ENCODE peak calls at places on chromosomes 12 and 14, in five cellular contexts. O, V, N, A and F are unnamed samples.

GRCh38 chr12:111585619-111586135 is 13.4 kb downstream of the ATXN2 start:
- DNase-seq in O (no peak), V (no peak), A (no peak), N (no peak), F (peak; percentile 29)

GRCh38 chr14:105532735-105533141 is 6.4 kb downstream of the TMEM121 start:
- DNase-seq in O (no peak), V (peak; percentile 51), N (peak; percentile 62), A (no peak), F (peak; percentile 57)

GRCh38 chr12:12273291-12273957 is 6.6 kb upstream of the LRP6 start:
- DNase-seq in V (no peak), N (no peak), O (peak; percentile 36), A (no peak), F (no peak)

GRCh38 chr14:104429291-104429861 is 150.2 kb upstream of the C14orf180 start:
- DNase-seq in V (no peak), O (no peak), N (peak; percentile 41), A (no peak), F (no peak)

GRCh38 chr12:111807232-111807631 is 34.8 kb upstream of the MAPKAPK5 start:
- DNase-seq in N (no peak), A (no peak), V (no peak), O (no peak), F (no peak)

GRCh38 chr12:44457465-44457864 is 418.6 kb downstream of the NELL2 start:
- DNase-seq in V (no peak), O (no peak), N (no peak), A (no peak), F (no peak)

GRCh38 chr12:108173892-108174291 is 44.8 kb downstream of the WSCD2 start:
- DNase-seq in A (no peak), V (no peak), N (no peak), O (no peak), F (no peak)

GRCh38 chr14:98008381-98009113 is 1211.4 kb downstream of the VRK1 start:
- DNase-seq in O (no peak), N (no peak), V (no peak), A (no peak), F (no peak)

GRCh38 chr14:90721619-90722305 is 94.5 kb downstream of the TTC7B start:
- DNase-seq in N (no peak), V (no peak), A (no peak), O (peak; percentile 68), F (no peak)

GRCh38 chr12:68638171-68638570 is 27.5 kb downstream of the RAP1B start:
- DNase-seq in A (no peak), V (no peak), O (no peak), N (no peak), F (no peak)

GRCh38 chr12:3313655-3314305 is 177.2 kb upstream of the PRMT8 start:
- DNase-seq in V (peak; percentile 55), N (peak; percentile 64), A (no peak), O (peak; percentile 20), F (peak; percentile 22)

GRCh38 chr14:79825046-79825521 is 386.2 kb downstream of the DIO2 start:
- DNase-seq in A (no peak), N (no peak), V (no peak), O (peak; percentile 52), F (no peak)

GRCh38 chr12:55666508-55666907 is 29.8 kb downstream of the OR10P1 start:
- DNase-seq in N (no peak), V (no peak), A (no peak), O (no peak), F (no peak)

GRCh38 chr12:38144049-38144448 is 172.5 kb upstream of the ALG10B start:
- DNase-seq in O (no peak), N (no peak), V (no peak), A (no peak), F (no peak)

GRCh38 chr14:100297320-100298300 is 8.6 kb downstream of the SLC25A29 start:
- DNase-seq in A (peak; percentile 35), O (peak; percentile 88), N (peak; percentile 30), V (no peak), F (peak; percentile 33)

GRCh38 chr12:19131020-19131431 is 1.5 kb downstream of the PLEKHA5 start:
- DNase-seq in A (no peak), N (peak; percentile 35), V (peak; percentile 33), O (peak; percentile 60), F (no peak)

GRCh38 chr12:67069451-67070306 is 199.5 kb upstream of the CAND1 start:
- DNase-seq in V (peak; percentile 52), A (no peak), N (peak; percentile 64), O (no peak), F (no peak)

GRCh38 chr14:62269204-62269603 is 507.0 kb downstream of the SNAPC1 start:
- DNase-seq in O (peak; percentile 25), V (no peak), A (no peak), N (no peak), F (no peak)

GRCh38 chr12:20527396-20528154 is 159.2 kb downstream of the PDE3A start:
- DNase-seq in N (no peak), O (peak; percentile 90), A (no peak), V (peak; percentile 96), F (no peak)

GRCh38 chr12:166425-167091 is 47.4 kb downstream of the SLC6A12 start:
- DNase-seq in N (no peak), A (no peak), V (no peak), O (no peak), F (no peak)

GRCh38 chr12:68564166-68564565 is 46.5 kb upstream of the RAP1B start:
- DNase-seq in O (no peak), N (no peak), A (no peak), V (no peak), F (no peak)

GRCh38 chr12:53064613-53065415 is 14.4 kb downstream of the SPRYD3 start:
- DNase-seq in V (no peak), A (no peak), O (no peak), N (no peak), F (no peak)

GRCh38 chr12:127963926-127964325 is 303.0 kb upstream of the TMEM132C start:
- DNase-seq in V (no peak), A (no peak), N (no peak), O (no peak), F (no peak)

GRCh38 chr12:3753549-3754284 is 808 bp upstream of the CRACR2A start:
- DNase-seq in V (no peak), O (no peak), A (no peak), N (no peak), F (no peak)

GRCh38 chr12:131235871-131236271 is 282.2 kb downstream of the ADGRD1 start:
- DNase-seq in O (no peak), A (no peak), V (no peak), N (no peak), F (no peak)
- TF ChIP-seq RCOR1 in O (no peak), A (no peak), V (no peak), N (no peak), F (no peak)

DNA sequence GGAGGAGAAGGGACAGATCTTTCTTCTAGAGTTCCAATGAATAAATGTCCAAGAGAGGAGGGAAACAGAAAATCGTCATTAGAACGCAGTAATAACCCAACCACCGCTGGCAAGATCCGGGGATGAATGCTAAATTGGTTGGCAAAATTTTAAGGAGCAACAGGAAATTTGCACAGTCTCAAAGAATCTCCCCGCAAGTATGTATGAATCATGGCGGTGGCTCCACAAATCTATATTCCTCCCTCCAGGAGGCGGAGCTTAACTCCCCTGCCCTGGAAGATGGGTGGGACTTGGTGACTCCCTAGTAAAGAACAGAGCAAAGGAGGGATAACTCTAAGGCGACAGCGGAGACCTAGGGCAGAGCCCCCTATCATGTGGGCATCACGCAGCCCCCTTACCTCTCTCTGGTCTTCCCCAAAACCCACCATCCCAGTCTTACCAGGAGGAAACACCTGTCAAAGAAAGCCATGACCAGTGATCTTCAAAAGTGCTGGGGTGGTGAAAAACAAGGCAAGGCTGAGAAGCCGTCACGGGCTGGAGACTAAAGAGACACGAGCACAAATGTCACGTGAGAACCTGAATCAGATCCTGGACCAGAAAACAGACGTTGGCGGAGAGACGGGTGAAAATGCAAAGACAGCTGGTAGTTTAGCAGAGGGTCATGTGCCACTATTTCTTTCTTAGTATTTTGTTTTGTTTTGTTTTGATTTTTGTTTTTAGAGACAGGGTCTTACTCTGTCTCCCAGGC is 125.8 kb downstream of the NCOR2 start:
- DNase-seq in A (no peak), O (peak; percentile 92), V (no peak), N (no peak), F (peak; percentile 41)
- TF ChIP-seq RCOR1 in A (no peak), O (no peak), V (no peak), N (no peak), F (no peak)

DNA sequence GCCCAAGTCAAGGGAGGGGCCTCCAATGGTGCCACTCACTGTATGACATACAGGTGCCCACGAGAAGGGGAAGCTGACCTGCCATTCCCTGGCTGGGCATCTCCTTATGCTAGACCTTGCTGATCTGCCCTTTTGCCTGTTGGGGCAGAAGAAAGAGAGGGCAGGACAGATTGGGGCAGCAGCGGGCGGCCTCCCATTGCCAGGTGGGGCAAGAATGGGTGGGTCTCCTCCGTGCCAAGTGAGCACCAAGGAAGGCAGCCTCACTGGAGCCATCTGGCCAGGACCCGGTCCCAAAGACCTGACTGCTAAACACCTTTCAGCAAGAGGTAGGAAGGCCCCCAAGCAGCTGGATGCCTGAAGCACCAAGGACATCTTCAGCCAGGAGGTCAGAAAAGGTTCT is 50.5 kb downstream of the PLEKHG3 start:
- DNase-seq in V (no peak), N (no peak), O (no peak), A (no peak), F (no peak)
- TF ChIP-seq RCOR1 in V (no peak), N (no peak), O (no peak), A (no peak), F (no peak)

DNA sequence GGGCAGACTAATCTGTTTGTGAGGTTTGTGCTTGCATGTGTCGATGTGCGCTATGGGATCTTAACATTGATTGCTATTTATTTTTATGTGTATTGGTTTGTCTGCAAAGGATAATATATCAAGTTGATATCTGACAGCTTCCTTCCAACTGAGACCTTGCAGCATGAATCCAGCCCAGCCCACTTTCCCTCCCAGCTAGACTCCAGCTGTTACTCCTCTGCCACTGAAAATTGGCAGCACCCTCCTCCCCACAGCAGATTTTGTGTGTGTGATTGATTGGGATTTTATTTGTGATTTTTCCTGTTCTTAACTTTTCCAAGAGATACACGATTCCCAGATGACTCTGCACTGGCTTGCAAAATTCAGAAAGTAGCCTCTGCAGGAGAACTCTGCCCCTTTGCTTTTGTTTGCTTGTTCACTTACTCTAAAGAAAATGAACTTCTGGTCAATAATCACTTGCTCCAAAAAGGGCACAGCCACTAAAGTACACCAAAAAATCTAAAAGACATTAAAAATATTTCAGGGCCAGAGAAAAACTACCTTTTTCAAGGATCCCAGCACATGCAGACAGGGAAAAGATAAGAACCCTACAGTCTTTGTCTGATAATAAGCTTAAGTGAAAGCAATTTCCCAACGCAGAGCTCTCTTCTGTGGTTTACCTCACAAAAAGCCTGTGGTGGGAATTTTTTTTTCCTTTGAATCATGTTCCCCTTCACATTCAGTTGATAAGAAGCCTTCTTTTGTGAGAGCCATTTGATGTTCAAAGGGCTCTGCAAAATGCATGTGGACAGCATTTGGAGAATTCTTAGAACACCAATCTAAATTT is 222.0 kb downstream of the RPS29 start:
- DNase-seq in V (no peak), O (no peak), A (no peak), N (no peak), F (no peak)
- TF ChIP-seq RCOR1 in V (no peak), O (no peak), A (no peak), N (no peak), F (no peak)